ENCODE peak calls at places on chromosomes 2 and 18, in four cellular contexts. J is A549, A is WERI-Rb-1, H is tibial artery. X is an unnamed sample.

GRCh38 chr2:231241755-231242507 is 43.5 kb downstream of the ARMC9 start:
- DNase-seq in A (no peak), J (no peak), H (peak; percentile 67), X (no peak)

GRCh38 chr2:46479265-46479664 is at the start of gene TMEM247:
- DNase-seq in J (no peak), A (no peak), H (no peak), X (peak; percentile 54)

GRCh38 chr2:134231965-134232340 is 21.9 kb upstream of the MGAT5 start:
- DNase-seq in A (no peak), H (no peak), J (no peak), X (no peak)

GRCh38 chr2:217409939-217410820 is 550.3 kb upstream of the TNP1 start:
- DNase-seq in H (no peak), A (no peak), J (no peak), X (no peak)

GRCh38 chr2:105924932-105925331 is 180.2 kb downstream of the NCK2 start:
- DNase-seq in J (no peak), H (no peak), A (no peak), X (no peak)

GRCh38 chr2:67733517-67733916 is 329.3 kb downstream of the C1D start:
- DNase-seq in H (no peak), A (peak; percentile 44), J (peak; percentile 30), X (no peak)

GRCh38 chr2:105893011-105893995 is 148.6 kb downstream of the NCK2 start:
- DNase-seq in H (no peak), A (no peak), J (no peak), X (no peak)

GRCh38 chr2:166106431-166107015 is 21.3 kb downstream of the SCN1A start:
- DNase-seq in H (no peak), J (peak; percentile 26), A (peak; percentile 25), X (no peak)

GRCh38 chr2:226423498-226423960 is 376.1 kb downstream of the IRS1 start:
- DNase-seq in H (peak; percentile 22), A (no peak), J (no peak), X (no peak)

GRCh38 chr2:165909466-165909865 is 44.1 kb downstream of the TTC21B start:
- DNase-seq in J (no peak), A (no peak), H (no peak), X (no peak)

GRCh38 chr18:10705786-10706185 is 180.0 kb downstream of the NAPG start:
- DNase-seq in H (no peak), J (no peak), A (no peak), X (no peak)

GRCh38 chr2:209640358-209640757 is 131.3 kb upstream of the UNC80 start:
- DNase-seq in J (no peak), A (no peak), H (no peak), X (no peak)

GRCh38 chr2:122864728-122865127 is 1109.3 kb downstream of the TSN start:
- DNase-seq in J (no peak), H (no peak), A (no peak), X (no peak)

GRCh38 chr2:130836501-130837174 is at the start of gene ARHGEF4:
- DNase-seq in J (peak; percentile 49), H (no peak), A (no peak), X (no peak)

GRCh38 chr2:102449370-102449974 is 23.6 kb upstream of the SLC9A4 start:
- DNase-seq in J (peak; percentile 42), H (no peak), A (peak; percentile 13), X (peak; percentile 61)

GRCh38 chr18:10017048-10017447 is 103.2 kb downstream of the VAPA start:
- DNase-seq in J (no peak), H (no peak), A (no peak), X (no peak)

GRCh38 chr2:47494267-47495130 is 91.5 kb downstream of the MSH2 start:
- DNase-seq in A (no peak), J (no peak), H (no peak), X (no peak)

GRCh38 chr2:47501374-47502200 is 98.6 kb downstream of the MSH2 start:
- DNase-seq in A (no peak), H (no peak), J (no peak), X (no peak)

GRCh38 chr2:47499093-47499492 is 96.1 kb downstream of the MSH2 start:
- DNase-seq in H (no peak), A (no peak), J (no peak), X (no peak)

GRCh38 chr2:47499621-47500309 is 96.8 kb downstream of the MSH2 start:
- DNase-seq in J (no peak), H (no peak), A (no peak), X (no peak)

GRCh38 chr2:47497843-47498460 is 95.0 kb downstream of the MSH2 start:
- DNase-seq in J (no peak), H (no peak), A (no peak), X (no peak)
- H3K9me3 ChIP-seq in J (peaks cover 21% of the 10 kb centered on the region), H (no peaks in the 10 kb centered on the region), A (peaks cover 16% of the 10 kb centered on the region), X (no peaks in the 10 kb centered on the region)

GRCh38 chr2:240733803-240734495 is 42.3 kb downstream of the AQP12A start:
- DNase-seq in A (no peak), J (peak; percentile 38), H (no peak), X (no peak)
- TF ChIP-seq CTCF in A (peak; percentile 5), J (peak; percentile 18), H (no peak), X (no peak)

DNA sequence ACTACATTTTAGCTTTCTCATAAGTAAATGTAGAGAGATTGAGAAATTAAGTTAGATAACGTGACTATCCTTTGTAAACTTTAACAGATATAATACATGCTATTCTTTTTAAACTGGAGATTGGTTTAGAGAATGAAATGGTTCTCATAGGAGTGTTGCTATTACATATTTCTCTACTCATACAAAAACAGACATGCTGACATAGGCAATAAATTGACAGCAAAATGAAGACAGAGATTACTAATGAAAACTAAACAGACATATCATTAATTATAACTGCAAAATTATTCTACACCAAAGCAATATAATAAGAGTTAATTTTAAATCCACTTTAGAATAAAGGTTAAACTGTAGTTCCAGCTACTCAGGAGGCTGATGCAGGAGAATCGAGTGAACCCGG is 227.6 kb downstream of the CBLN2 start:
- DNase-seq in A (no peak), J (no peak), H (no peak), X (no peak)
- H3K9me3 ChIP-seq in A (no peaks in the 10 kb centered on the region), J (no peaks in the 10 kb centered on the region), H (no peaks in the 10 kb centered on the region), X (no peaks in the 10 kb centered on the region)

GRCh38 chr2:163687213-163687612 is 48.6 kb downstream of the FIGN start:
- DNase-seq in H (no peak), J (no peak), A (no peak), X (no peak)

GRCh38 chr2:163681765-163682164 is 54.0 kb downstream of the FIGN start:
- DNase-seq in A (no peak), J (no peak), H (peak; percentile 60), X (peak; percentile 73)

GRCh38 chr2:163686289-163686688 is 49.5 kb downstream of the FIGN start:
- DNase-seq in A (no peak), H (no peak), J (no peak), X (no peak)

GRCh38 chr2:163682695-163683094 is 53.1 kb downstream of the FIGN start:
- DNase-seq in H (no peak), J (peak; percentile 21), A (no peak), X (no peak)
- TF ChIP-seq CTCF in H (no peak), J (no peak), A (no peak), X (no peak)

DNA sequence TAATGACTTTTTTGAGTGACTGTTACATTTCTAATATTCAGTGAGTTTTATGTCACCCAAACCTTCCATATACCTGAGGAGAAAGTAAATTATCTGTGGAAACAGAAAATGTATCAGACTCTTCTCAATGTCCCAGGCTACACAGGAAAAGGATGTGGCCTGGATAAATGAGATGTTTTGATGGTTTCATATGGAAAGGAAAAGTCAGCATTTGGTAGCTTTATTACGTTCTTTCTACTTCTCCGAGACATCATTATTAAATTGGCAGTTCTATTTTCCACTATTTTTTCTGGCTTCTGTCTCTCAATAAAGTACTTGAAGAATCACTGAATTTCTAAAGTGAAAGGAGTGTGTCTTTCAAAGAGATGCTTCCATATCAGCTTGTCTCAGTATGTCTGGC is 847.0 kb upstream of the CRIM1 start:
- DNase-seq in A (no peak), H (no peak), J (no peak), X (no peak)
- H3K9me3 ChIP-seq in A (peaks cover 6% of the 10 kb centered on the region), H (no peaks in the 10 kb centered on the region), J (no peaks in the 10 kb centered on the region), X (no peaks in the 10 kb centered on the region)

GRCh38 chr18:2952605-2953004 is 60.3 kb downstream of the LPIN2 start:
- DNase-seq in H (no peak), J (no peak), A (no peak), X (no peak)

GRCh38 chr18:2948038-2948437 is 64.9 kb downstream of the LPIN2 start:
- DNase-seq in H (no peak), J (peak; percentile 54), A (no peak), X (no peak)
- TF ChIP-seq CTCF in H (no peak), J (peak; percentile 47), A (peak; percentile 11), X (peak; percentile 30)

DNA sequence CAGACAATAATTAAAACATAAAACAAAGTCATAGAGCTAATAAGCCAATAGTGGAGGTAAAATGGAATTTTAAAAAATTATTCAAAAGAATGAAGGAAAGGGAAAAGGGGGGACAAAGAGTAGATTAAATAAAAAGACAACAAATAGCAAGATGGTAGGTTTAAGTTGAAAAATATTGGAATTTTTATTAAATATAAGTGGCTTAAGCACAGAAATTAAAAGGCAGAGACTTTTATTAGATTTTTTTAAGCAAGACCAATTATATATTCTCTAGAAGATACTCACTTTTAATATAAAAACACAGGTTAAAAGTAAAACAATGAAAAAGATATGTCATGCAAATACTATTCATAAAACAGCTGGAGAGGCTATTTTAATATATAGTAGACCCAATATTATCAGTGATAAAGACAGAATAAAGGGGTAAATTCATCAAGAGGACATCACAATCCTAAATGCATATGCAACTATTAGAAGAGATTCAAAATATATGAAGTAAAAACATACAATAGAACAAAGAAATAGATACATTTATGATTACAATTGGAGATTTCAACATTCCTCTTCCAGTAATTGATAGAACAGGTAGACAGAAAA is 98.7 kb downstream of the CYP26B1 start:
- DNase-seq in H (no peak), J (no peak), A (no peak), X (no peak)
- H3K9me3 ChIP-seq in H (peaks cover 9% of the 10 kb centered on the region), J (peaks cover 20% of the 10 kb centered on the region), A (no peaks in the 10 kb centered on the region), X (peaks cover 18% of the 10 kb centered on the region)

DNA sequence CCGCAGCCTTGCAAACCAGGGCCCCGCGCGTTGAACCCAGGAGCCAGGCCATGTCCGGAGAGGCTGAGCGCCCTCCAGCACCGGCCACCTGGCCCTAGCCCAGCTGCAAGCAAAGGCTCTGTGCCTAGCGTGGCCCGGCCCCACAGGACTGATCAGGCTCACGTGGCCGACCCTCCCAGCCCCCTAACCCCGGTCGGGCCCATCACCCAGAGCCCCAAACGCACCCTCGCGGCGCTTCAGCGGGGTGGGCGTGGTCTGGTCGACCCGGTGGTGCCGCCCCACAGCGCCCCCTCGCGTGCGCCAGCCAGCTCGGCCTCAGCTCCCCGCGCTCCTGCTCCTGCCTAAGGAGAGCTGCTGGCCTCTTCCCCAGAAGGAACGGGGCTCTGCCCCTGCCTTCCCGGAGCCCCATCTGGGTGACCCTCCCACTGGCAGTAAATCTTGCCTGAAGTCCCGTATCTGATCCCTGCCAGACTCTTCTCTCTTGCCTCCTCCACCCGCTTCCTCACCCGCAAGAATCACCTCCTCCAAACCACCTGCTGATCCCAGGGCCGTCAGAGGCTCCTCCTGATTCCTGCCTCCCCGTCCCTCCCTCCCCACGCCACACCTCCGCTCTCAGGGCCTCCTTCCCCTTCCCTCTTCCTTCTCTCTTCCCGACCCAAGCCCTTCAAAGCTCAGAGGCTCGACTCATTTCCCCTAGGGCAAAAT is 12.3 kb upstream of the TEX51 start:
- DNase-seq in A (no peak), H (no peak), J (peak; percentile 74), X (no peak)
- TF ChIP-seq CTCF in A (peak; percentile 9), H (peak; percentile 16), J (peak; percentile 77), X (no peak)

DNA sequence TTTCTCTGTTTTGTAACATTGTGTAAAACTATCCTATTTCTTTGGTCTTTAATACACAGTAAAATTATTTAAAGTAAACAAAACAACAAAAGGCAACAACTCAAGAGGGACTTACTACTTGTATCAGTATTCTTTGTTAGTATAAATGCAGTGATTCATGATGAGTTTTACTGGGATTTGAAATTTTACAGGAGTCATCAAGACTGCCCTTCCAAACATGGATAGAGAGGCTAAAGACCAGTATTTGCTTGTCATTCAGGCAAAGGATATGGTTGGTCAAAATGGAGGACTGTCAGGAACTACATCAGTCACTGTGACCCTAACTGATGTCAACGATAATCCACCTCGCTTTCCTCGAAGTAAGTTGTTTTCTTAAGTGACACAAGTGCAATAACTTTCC is 71.1 kb downstream of the CDH7 start:
- DNase-seq in J (no peak), A (no peak), H (no peak), X (no peak)
- H3K9me3 ChIP-seq in J (no peaks in the 10 kb centered on the region), A (no peaks in the 10 kb centered on the region), H (no peaks in the 10 kb centered on the region), X (no peaks in the 10 kb centered on the region)

X was measured in ascending aorta.